ENCODE peak calls at places on chromosomes 11 and 22, in six cellular contexts. T is stimulated activated CD8-positive, alpha-beta memory T cell treated with anti-CD3 and anti-CD28 coated beads, Interleukin-15, amount 100 ng/mL, for 4 hours; M is MCF 10A; S is frontal cortex; P is left colon; G is RWPE1. X is an unnamed sample.

GRCh38 chr11:1513326-1514296 is 27.0 kb upstream of the MOB2 start:
- DNase-seq in T (no peak), M (no peak), S (no peak), P (no peak), G (no peak), X (no peak)

GRCh38 chr11:71192629-71193028 is 59.7 kb downstream of the SHANK2 start:
- DNase-seq in T (no peak), M (no peak), S (no peak), P (no peak), G (no peak), X (no peak)

GRCh38 chr11:36265793-36266628 is 23.2 kb downstream of the COMMD9 start:
- DNase-seq in T (peak; percentile 11), M (peak; percentile 68), S (peak; percentile 57), P (peak; percentile 69), G (peak; percentile 76), X (no peak)

GRCh38 chr11:119853581-119854360 is 124.8 kb upstream of the NECTIN1 start:
- DNase-seq in T (no peak), M (no peak), S (no peak), P (no peak), G (no peak), X (no peak)

GRCh38 chr11:125903753-125904659 is at the start of gene DDX25:
- DNase-seq in T (no peak), M (no peak), S (peak; percentile 62), P (no peak), G (no peak), X (peak; percentile 13)

GRCh38 chr11:78039919-78040671 is 17.0 kb upstream of the KCTD14 start:
- DNase-seq in T (no peak), M (peak; percentile 92), S (peak; percentile 39), P (peak; percentile 82), G (peak; percentile 65), X (peak; percentile 24)

GRCh38 chr22:39110631-39111561 is 13.9 kb downstream of the APOBEC3H start:
- DNase-seq in T (no peak), M (peak; percentile 69), S (no peak), P (no peak), G (no peak), X (no peak)

GRCh38 chr11:100830978-100831732 is 144.1 kb downstream of the ARHGAP42 start:
- DNase-seq in T (no peak), M (peak; percentile 52), S (no peak), P (no peak), G (peak; percentile 35), X (no peak)

GRCh38 chr11:103109818-103110388 is 677 bp downstream of the DYNC2H1 start:
- DNase-seq in T (no peak), M (no peak), S (no peak), P (peak; percentile 13), G (no peak), X (no peak)

GRCh38 chr11:15981292-15981691 is 375.1 kb downstream of the SOX6 start:
- DNase-seq in T (no peak), M (no peak), S (no peak), P (no peak), G (no peak), X (no peak)

GRCh38 chr11:108754901-108755625 is 90.2 kb downstream of the DDX10 start:
- DNase-seq in T (no peak), M (peak; percentile 40), S (no peak), P (no peak), G (no peak), X (no peak)

GRCh38 chr11:250740-251299 is 14.0 kb downstream of the PSMD13 start:
- DNase-seq in T (peak; percentile 64), M (peak; percentile 57), S (peak; percentile 44), P (peak; percentile 62), G (peak; percentile 21), X (peak; percentile 1)

GRCh38 chr22:46673205-46673604 is 53.0 kb downstream of the GRAMD4 start:
- DNase-seq in T (no peak), M (no peak), S (no peak), P (no peak), G (no peak), X (no peak)

GRCh38 chr11:61603667-61604066 is 22.8 kb upstream of the SYT7 start:
- DNase-seq in T (no peak), M (no peak), S (no peak), P (no peak), G (no peak), X (no peak)

GRCh38 chr11:91133361-91133760 is 910.5 kb upstream of the CHORDC1 start:
- DNase-seq in T (no peak), M (no peak), S (no peak), P (no peak), G (no peak), X (no peak)

GRCh38 chr11:2360081-2360642 is 16.9 kb upstream of the CD81 start:
- DNase-seq in T (no peak), M (no peak), S (no peak), P (no peak), G (no peak), X (no peak)

GRCh38 chr11:119108857-119109221 is 1.7 kb downstream of the C2CD2L start:
- DNase-seq in T (no peak), M (no peak), S (no peak), P (no peak), G (no peak), X (no peak)

GRCh38 chr22:30245181-30245984 is 1.2 kb downstream of the LIF start:
- DNase-seq in T (no peak), M (no peak), S (no peak), P (peak; percentile 72), G (no peak), X (no peak)

GRCh38 chr11:100329352-100329751 is 357.7 kb upstream of the ARHGAP42 start:
- DNase-seq in T (no peak), M (peak; percentile 43), S (no peak), P (no peak), G (peak; percentile 5), X (no peak)

GRCh38 chr11:94473177-94473799 is 20.4 kb downstream of the MRE11 start:
- DNase-seq in T (no peak), M (no peak), S (no peak), P (no peak), G (no peak), X (no peak)

GRCh38 chr22:50018608-50019291 is 6.2 kb upstream of the IL17REL start:
- DNase-seq in T (no peak), M (no peak), S (no peak), P (no peak), G (no peak), X (no peak)

GRCh38 chr11:28017816-28018215 is 90.1 kb downstream of the KIF18A start:
- DNase-seq in T (no peak), M (peak; percentile 53), S (no peak), P (no peak), G (no peak), X (no peak)

GRCh38 chr11:75403983-75404658 is 4.8 kb downstream of the RPS3 start:
- DNase-seq in T (no peak), M (no peak), S (no peak), P (no peak), G (no peak), X (no peak)

GRCh38 chr11:1946812-1947480 is at the start of gene MRPL23:
- DNase-seq in T (no peak), M (no peak), S (no peak), P (no peak), G (no peak), X (no peak)

GRCh38 chr22:24521791-24522245 is 26.7 kb downstream of the UPB1 start:
- DNase-seq in T (no peak), M (peak; percentile 79), S (peak; percentile 48), P (peak; percentile 37), G (peak; percentile 88), X (no peak)

GRCh38 chr11:61120865-61121831 is 18.9 kb downstream of the CD5 start:
- DNase-seq in T (no peak), M (peak; percentile 35), S (peak; percentile 58), P (peak; percentile 78), G (no peak), X (no peak)

GRCh38 chr11:71488086-71488967 is 35.3 kb downstream of the NADSYN1 start:
- DNase-seq in T (no peak), M (peak; percentile 64), S (peak; percentile 43), P (no peak), G (peak; percentile 77), X (no peak)

X was measured in C1 segment of cervical spinal cord.